ENCODE peak calls at places on chromosomes 12 and 14, in seven cellular contexts. H, F, J, Z, I, G and V are unnamed samples.

GRCh38 chr14:23056257-23056955 is 914 bp downstream of the CDH24 start:
- DNase-seq in H (peak; percentile 88), F (peak; percentile 69), J (peak; percentile 68), Z (no peak), I (peak; percentile 90), G (peak; percentile 60), V (peak; percentile 56)

GRCh38 chr12:19205120-19205519 is 75.6 kb downstream of the PLEKHA5 start:
- DNase-seq in H (no peak), F (no peak), J (no peak), Z (no peak), I (no peak), G (no peak), V (no peak)

GRCh38 chr12:57896139-57896436 is 45.3 kb upstream of the ATP23 start:
- DNase-seq in H (no peak), F (no peak), J (peak; percentile 33), Z (no peak), I (peak; percentile 31), G (no peak), V (no peak)

GRCh38 chr12:45933504-45933903 is 56.9 kb downstream of the SCAF11 start:
- DNase-seq in H (no peak), F (no peak), J (peak; percentile 15), Z (no peak), I (no peak), G (no peak), V (no peak)

GRCh38 chr12:15778126-15778525 is 11.1 kb downstream of the EPS8 start:
- DNase-seq in H (no peak), F (no peak), J (peak; percentile 61), Z (no peak), I (no peak), G (no peak), V (no peak)

GRCh38 chr12:981176-981828 is 9.7 kb upstream of the ERC1 start:
- DNase-seq in H (no peak), F (no peak), J (peak; percentile 62), Z (no peak), I (no peak), G (no peak), V (no peak)

GRCh38 chr12:50400638-50401382 is at the start of gene LARP4:
- DNase-seq in H (peak; percentile 92), F (peak; percentile 95), J (peak; percentile 94), Z (peak; percentile 98), I (peak; percentile 96), G (peak; percentile 82), V (peak; percentile 91)

GRCh38 chr12:26112703-26113147 is 12.1 kb downstream of the BHLHE41 start:
- DNase-seq in H (no peak), F (no peak), J (no peak), Z (no peak), I (no peak), G (no peak), V (no peak)

GRCh38 chr12:12266389-12266872 is 413 bp downstream of the LRP6 start:
- DNase-seq in H (peak; percentile 4), F (no peak), J (peak; percentile 10), Z (no peak), I (peak; percentile 32), G (no peak), V (no peak)

GRCh38 chr12:91380651-91381050 is 198.0 kb upstream of the DCN start:
- DNase-seq in H (no peak), F (no peak), J (no peak), Z (no peak), I (no peak), G (no peak), V (no peak)

GRCh38 chr12:94622475-94622874 is 27.9 kb downstream of the TMCC3 start:
- DNase-seq in H (no peak), F (no peak), J (peak; percentile 33), Z (no peak), I (no peak), G (no peak), V (no peak)

GRCh38 chr12:24562761-24563392 is 386.0 kb downstream of the BCAT1 start:
- DNase-seq in H (peak; percentile 50), F (no peak), J (peak; percentile 57), Z (no peak), I (peak; percentile 51), G (no peak), V (no peak)

GRCh38 chr14:102645746-102646440 is 53.4 kb downstream of the RCOR1 start:
- DNase-seq in H (no peak), F (no peak), J (no peak), Z (no peak), I (no peak), G (no peak), V (no peak)

GRCh38 chr14:102827716-102828115 is 50.5 kb downstream of the TRAF3 start:
- DNase-seq in H (no peak), F (no peak), J (no peak), Z (no peak), I (no peak), G (no peak), V (no peak)

GRCh38 chr12:49819786-49820185 is 8.4 kb downstream of the NCKAP5L start:
- DNase-seq in H (no peak), F (no peak), J (no peak), Z (no peak), I (no peak), G (no peak), V (no peak)

GRCh38 chr12:112198120-112198733 is 72.9 kb downstream of the TRAFD1 start:
- DNase-seq in H (peak; percentile 72), F (no peak), J (peak; percentile 71), Z (peak; percentile 59), I (peak; percentile 76), G (peak; percentile 19), V (peak; percentile 44)

GRCh38 chr12:94948232-94948810 is 55.2 kb downstream of the NDUFA12 start:
- DNase-seq in H (no peak), F (no peak), J (no peak), Z (no peak), I (no peak), G (no peak), V (no peak)

GRCh38 chr14:65208548-65208947 is 106.2 kb upstream of the MAX start:
- DNase-seq in H (no peak), F (no peak), J (no peak), Z (no peak), I (no peak), G (no peak), V (no peak)

GRCh38 chr12:111687255-111687654 is 1.4 kb downstream of the ACAD10 start:
- DNase-seq in H (peak; percentile 21), F (no peak), J (no peak), Z (no peak), I (no peak), G (no peak), V (no peak)

GRCh38 chr12:70948236-70948975 is 27.9 kb upstream of the PTPRR start:
- DNase-seq in H (no peak), F (no peak), J (peak; percentile 24), Z (no peak), I (no peak), G (no peak), V (no peak)

GRCh38 chr12:114679942-114680341 is 4.0 kb downstream of the TBX3 start:
- DNase-seq in H (no peak), F (no peak), J (peak; percentile 36), Z (no peak), I (no peak), G (no peak), V (no peak)

GRCh38 chr12:31819427-31819826 is 90.6 kb upstream of the AMN1 start:
- DNase-seq in H (no peak), F (no peak), J (peak; percentile 65), Z (no peak), I (no peak), G (no peak), V (no peak)

GRCh38 chr12:114668151-114668891 is 15.7 kb downstream of the TBX3 start:
- DNase-seq in H (peak; percentile 41), F (peak; percentile 82), J (peak; percentile 89), Z (peak; percentile 32), I (peak; percentile 92), G (no peak), V (no peak)

GRCh38 chr14:32625211-32625610 is 296.1 kb downstream of the AKAP6 start:
- DNase-seq in H (no peak), F (no peak), J (no peak), Z (no peak), I (no peak), G (no peak), V (no peak)

GRCh38 chr14:100762089-100762515 is 35.4 kb downstream of the DLK1 start:
- DNase-seq in H (no peak), F (no peak), J (peak; percentile 34), Z (no peak), I (no peak), G (no peak), V (no peak)

GRCh38 chr14:57391609-57392195 is 1.3 kb downstream of the NAA30 start:
- DNase-seq in H (no peak), F (no peak), J (no peak), Z (peak; percentile 11), I (peak; percentile 11), G (no peak), V (no peak)

GRCh38 chr14:104436741-104437701 is 142.5 kb upstream of the C14orf180 start:
- DNase-seq in H (no peak), F (peak; percentile 54), J (no peak), Z (no peak), I (peak; percentile 10), G (no peak), V (no peak)

GRCh38 chr12:8032242-8033152 is at the start of gene FOXJ2:
- DNase-seq in H (peak; percentile 76), F (no peak), J (peak; percentile 64), Z (peak; percentile 5), I (peak; percentile 94), G (peak; percentile 72), V (peak; percentile 79)

GRCh38 chr12:115941362-115941761 is 336.1 kb downstream of the MED13L start:
- DNase-seq in H (no peak), F (peak; percentile 52), J (peak; percentile 69), Z (no peak), I (no peak), G (no peak), V (no peak)